ENCODE peak calls at places on chromosomes 7 and 10, in four cellular contexts. One of them, this sample, is unnamed.

GRCh38 chr10:74048433-74048832 is 50.5 kb downstream of the VCL start:
- DNase-seq in gastrocnemius medialis: no peak
- DNase-seq in A549: no peak
- DNase-seq in psoas muscle: no peak
- DNase-seq in this sample: no peak

GRCh38 chr10:50585921-50586739 is 37.6 kb downstream of the SGMS1 start:
- DNase-seq in gastrocnemius medialis: no peak
- DNase-seq in A549: peak
- DNase-seq in psoas muscle: no peak
- DNase-seq in this sample: no peak

GRCh38 chr10:77289790-77290189 is 347.8 kb downstream of the KCNMA1 start:
- DNase-seq in gastrocnemius medialis: no peak
- DNase-seq in A549: no peak
- DNase-seq in psoas muscle: no peak
- DNase-seq in this sample: no peak

GRCh38 chr10:46312953-46313352 is 26.2 kb downstream of the ANTXRL start:
- DNase-seq in gastrocnemius medialis: no peak
- DNase-seq in A549: no peak
- DNase-seq in psoas muscle: no peak
- DNase-seq in this sample: no peak

GRCh38 chr10:127977368-127978009 is 70.6 kb downstream of the PTPRE start:
- DNase-seq in gastrocnemius medialis: peak
- DNase-seq in A549: no peak
- DNase-seq in psoas muscle: peak
- DNase-seq in this sample: peak

GRCh38 chr10:63717089-63717715 is 196.0 kb downstream of the REEP3 start:
- DNase-seq in gastrocnemius medialis: no peak
- DNase-seq in A549: no peak
- DNase-seq in psoas muscle: no peak
- DNase-seq in this sample: no peak

GRCh38 chr7:19110778-19111175 is 6.7 kb downstream of the TWIST1 start:
- DNase-seq in gastrocnemius medialis: no peak
- DNase-seq in A549: no peak
- DNase-seq in psoas muscle: no peak
- DNase-seq in this sample: no peak

GRCh38 chr7:43575506-43575905 is 7.4 kb upstream of the STK17A start:
- DNase-seq in gastrocnemius medialis: no peak
- DNase-seq in A549: no peak
- DNase-seq in psoas muscle: no peak
- DNase-seq in this sample: no peak

GRCh38 chr7:156173346-156173745 is 361.1 kb upstream of the SHH start:
- DNase-seq in gastrocnemius medialis: no peak
- DNase-seq in A549: no peak
- DNase-seq in psoas muscle: no peak
- DNase-seq in this sample: no peak

GRCh38 chr10:16960573-16960972 is 143.3 kb upstream of the RSU1 start:
- DNase-seq in gastrocnemius medialis: no peak
- DNase-seq in A549: no peak
- DNase-seq in psoas muscle: no peak
- DNase-seq in this sample: no peak

GRCh38 chr7:145265180-145265579 is 429.3 kb upstream of the TPK1 start:
- DNase-seq in gastrocnemius medialis: no peak
- DNase-seq in A549: no peak
- DNase-seq in psoas muscle: no peak
- DNase-seq in this sample: no peak

GRCh38 chr7:582931-583330 is 63.3 kb upstream of the PDGFA start:
- DNase-seq in gastrocnemius medialis: no peak
- DNase-seq in A549: no peak
- DNase-seq in psoas muscle: peak
- DNase-seq in this sample: no peak

GRCh38 chr7:77802557-77803410 is 4.2 kb downstream of the PHTF2 start:
- DNase-seq in gastrocnemius medialis: no peak
- DNase-seq in A549: no peak
- DNase-seq in psoas muscle: no peak
- DNase-seq in this sample: no peak

GRCh38 chr7:21103426-21104123 is 316.9 kb upstream of the SP8 start:
- DNase-seq in gastrocnemius medialis: no peak
- DNase-seq in A549: no peak
- DNase-seq in psoas muscle: no peak
- DNase-seq in this sample: no peak

GRCh38 chr7:130912910-130913720 is 179.1 kb upstream of the KLF14 start:
- DNase-seq in gastrocnemius medialis: no peak
- DNase-seq in A549: no peak
- DNase-seq in psoas muscle: peak
- DNase-seq in this sample: no peak

GRCh38 chr7:81155654-81156373 is 237.0 kb upstream of the SEMA3C start:
- DNase-seq in gastrocnemius medialis: no peak
- DNase-seq in A549: peak
- DNase-seq in psoas muscle: no peak
- DNase-seq in this sample: no peak

GRCh38 chr7:152335900-152336571 is 99.8 kb downstream of the KMT2C start:
- DNase-seq in gastrocnemius medialis: no peak
- DNase-seq in A549: no peak
- DNase-seq in psoas muscle: no peak
- DNase-seq in this sample: no peak
- TF ChIP-seq CTCF in gastrocnemius medialis: no peak
- TF ChIP-seq CTCF in A549: no peak
- TF ChIP-seq CTCF in psoas muscle: no peak
- TF ChIP-seq CTCF in this sample: no peak

GRCh38 chr10:521844-522243 is 167.6 kb downstream of the DIP2C start:
- DNase-seq in gastrocnemius medialis: no peak
- DNase-seq in A549: no peak
- DNase-seq in psoas muscle: peak
- DNase-seq in this sample: no peak
- H3K4me3 ChIP-seq in gastrocnemius medialis: no peak
- H3K4me3 ChIP-seq in A549: no peak
- H3K4me3 ChIP-seq in psoas muscle: no peak
- H3K4me3 ChIP-seq in this sample: no peak

GRCh38 chr10:101007915-101008822 is 8.6 kb downstream of the LZTS2 start:
- DNase-seq in gastrocnemius medialis: no peak
- DNase-seq in A549: no peak
- DNase-seq in psoas muscle: no peak
- DNase-seq in this sample: peak

GRCh38 chr10:101010329-101010728 is 10.7 kb downstream of the LZTS2 start:
- DNase-seq in gastrocnemius medialis: no peak
- DNase-seq in A549: no peak
- DNase-seq in psoas muscle: no peak
- DNase-seq in this sample: no peak

GRCh38 chr10:101007099-101007711 is 7.6 kb downstream of the LZTS2 start:
- DNase-seq in gastrocnemius medialis: no peak
- DNase-seq in A549: no peak
- DNase-seq in psoas muscle: no peak
- DNase-seq in this sample: no peak

GRCh38 chr10:101006593-101007098 is 7.0 kb downstream of the LZTS2 start:
- DNase-seq in gastrocnemius medialis: no peak
- DNase-seq in A549: no peak
- DNase-seq in psoas muscle: no peak
- DNase-seq in this sample: no peak

DNA sequence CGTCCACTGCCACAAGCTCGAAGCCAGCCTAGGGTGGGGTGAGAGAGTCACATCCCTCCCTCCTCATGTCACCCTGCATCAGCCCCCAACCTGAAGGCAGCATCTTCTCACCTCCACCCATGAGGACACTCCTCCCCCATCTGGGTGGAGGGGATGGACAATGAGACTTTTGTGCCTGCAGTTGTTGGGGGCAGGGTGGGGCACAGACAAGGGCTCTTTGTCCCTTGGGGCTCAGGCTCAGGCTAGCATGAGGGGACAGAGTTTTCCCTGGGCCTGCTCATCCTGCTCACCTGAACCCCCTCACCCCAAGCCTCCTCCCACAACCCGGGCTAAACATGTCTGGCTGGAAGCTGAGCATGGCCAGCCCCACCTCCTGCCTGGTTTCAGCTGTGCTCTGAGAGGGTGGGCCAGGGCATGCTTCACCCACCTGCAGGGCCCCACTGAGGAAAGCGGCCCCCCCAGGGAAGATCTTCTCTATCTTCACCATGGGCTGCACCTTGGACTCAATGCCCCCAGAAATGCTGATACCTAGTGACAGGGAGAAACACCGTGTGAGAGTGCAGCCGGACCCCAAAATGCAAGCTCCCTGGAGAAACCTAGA is 9.3 kb downstream of the LZTS2 start:
- DNase-seq in gastrocnemius medialis: no peak
- DNase-seq in A549: no peak
- DNase-seq in psoas muscle: no peak
- DNase-seq in this sample: peak
- H3K27ac ChIP-seq in gastrocnemius medialis: no peak
- H3K27ac ChIP-seq in A549: no peak
- H3K27ac ChIP-seq in psoas muscle: no peak
- H3K27ac ChIP-seq in this sample: peak

GRCh38 chr7:64628721-64629120 is 37.2 kb upstream of the ZNF107 start:
- DNase-seq in gastrocnemius medialis: no peak
- DNase-seq in A549: no peak
- DNase-seq in psoas muscle: no peak
- DNase-seq in this sample: no peak

GRCh38 chr7:64628192-64628591 is 37.7 kb upstream of the ZNF107 start:
- DNase-seq in gastrocnemius medialis: no peak
- DNase-seq in A549: no peak
- DNase-seq in psoas muscle: no peak
- DNase-seq in this sample: no peak

GRCh38 chr7:64626557-64626956 is 39.4 kb upstream of the ZNF107 start:
- DNase-seq in gastrocnemius medialis: no peak
- DNase-seq in A549: no peak
- DNase-seq in psoas muscle: no peak
- DNase-seq in this sample: no peak

GRCh38 chr7:64626083-64626469 is 39.9 kb upstream of the ZNF107 start:
- DNase-seq in gastrocnemius medialis: no peak
- DNase-seq in A549: no peak
- DNase-seq in psoas muscle: no peak
- DNase-seq in this sample: no peak

GRCh38 chr7:64625114-64626082 is 40.5 kb upstream of the ZNF107 start:
- DNase-seq in gastrocnemius medialis: no peak
- DNase-seq in A549: no peak
- DNase-seq in psoas muscle: no peak
- DNase-seq in this sample: no peak
- TF ChIP-seq CTCF in gastrocnemius medialis: peak
- TF ChIP-seq CTCF in A549: peak
- TF ChIP-seq CTCF in psoas muscle: peak
- TF ChIP-seq CTCF in this sample: peak

DNA sequence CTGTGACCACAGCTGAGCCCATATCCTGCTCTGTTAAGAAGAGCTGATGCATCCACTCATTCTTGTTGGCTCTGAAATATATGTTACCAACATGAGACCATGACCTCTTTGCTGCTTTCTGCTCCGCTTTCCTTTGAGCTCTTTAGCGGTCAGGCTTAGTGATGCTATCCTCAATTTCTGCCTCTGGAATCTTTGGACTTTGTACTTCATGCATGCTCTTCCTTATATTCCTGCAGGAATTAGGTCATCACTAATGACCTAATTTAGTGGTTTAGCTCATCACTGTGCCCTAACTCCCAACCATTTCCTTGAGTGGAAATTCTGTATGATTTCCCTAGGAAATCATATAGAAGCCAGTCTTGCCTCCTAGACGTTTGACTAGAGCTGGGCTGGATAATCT is 119.5 kb downstream of the AOAH start:
- DNase-seq in gastrocnemius medialis: no peak
- DNase-seq in A549: no peak
- DNase-seq in psoas muscle: no peak
- DNase-seq in this sample: no peak
- H3K4me3 ChIP-seq in gastrocnemius medialis: no peak
- H3K4me3 ChIP-seq in A549: no peak
- H3K4me3 ChIP-seq in psoas muscle: no peak
- H3K4me3 ChIP-seq in this sample: no peak

GRCh38 chr7:24914465-24914859 is 65.5 kb downstream of the OSBPL3 start:
- DNase-seq in gastrocnemius medialis: no peak
- DNase-seq in A549: no peak
- DNase-seq in psoas muscle: no peak
- DNase-seq in this sample: no peak
- H3K27ac ChIP-seq in gastrocnemius medialis: no peak
- H3K27ac ChIP-seq in A549: no peak
- H3K27ac ChIP-seq in psoas muscle: no peak
- H3K27ac ChIP-seq in this sample: no peak